ENCODE peak calls at places on chromosomes 7 and 10, in five cellular contexts. One of them, this sample, is unnamed.

GRCh38 chr7:27869060-27869459 is 129.1 kb downstream of the TAX1BP1 start:
- DNase-seq in activated T-cell treated with anti-CD3 and anti-CD28 coated beads, Interleukin-2, amount 50 U/mL, for 72 hours: no peak
- DNase-seq in HFFc6: no peak
- DNase-seq in non-pigmented ciliary epithelial cell: no peak
- DNase-seq in GOT3: no peak
- DNase-seq in this sample: no peak

GRCh38 chr7:64633401-64633800 is 32.5 kb upstream of the ZNF107 start:
- DNase-seq in activated T-cell treated with anti-CD3 and anti-CD28 coated beads, Interleukin-2, amount 50 U/mL, for 72 hours: no peak
- DNase-seq in HFFc6: no peak
- DNase-seq in non-pigmented ciliary epithelial cell: no peak
- DNase-seq in GOT3: no peak
- DNase-seq in this sample: no peak

GRCh38 chr7:25519962-25520562 is 291.8 kb upstream of the NPVF start:
- DNase-seq in activated T-cell treated with anti-CD3 and anti-CD28 coated beads, Interleukin-2, amount 50 U/mL, for 72 hours: no peak
- DNase-seq in HFFc6: no peak
- DNase-seq in non-pigmented ciliary epithelial cell: no peak
- DNase-seq in GOT3: no peak
- DNase-seq in this sample: no peak

GRCh38 chr10:49007128-49007527 is 67.5 kb upstream of the LRRC18 start:
- DNase-seq in activated T-cell treated with anti-CD3 and anti-CD28 coated beads, Interleukin-2, amount 50 U/mL, for 72 hours: no peak
- DNase-seq in HFFc6: no peak
- DNase-seq in non-pigmented ciliary epithelial cell: no peak
- DNase-seq in GOT3: no peak
- DNase-seq in this sample: no peak

GRCh38 chr10:24444337-24444736 is 235.4 kb downstream of the KIAA1217 start:
- DNase-seq in activated T-cell treated with anti-CD3 and anti-CD28 coated beads, Interleukin-2, amount 50 U/mL, for 72 hours: no peak
- DNase-seq in HFFc6: peak; percentile 90
- DNase-seq in non-pigmented ciliary epithelial cell: peak; percentile 83
- DNase-seq in GOT3: no peak
- DNase-seq in this sample: peak; percentile 87

GRCh38 chr7:157537056-157537455 is 200.3 kb downstream of the DNAJB6 start:
- DNase-seq in activated T-cell treated with anti-CD3 and anti-CD28 coated beads, Interleukin-2, amount 50 U/mL, for 72 hours: no peak
- DNase-seq in HFFc6: no peak
- DNase-seq in non-pigmented ciliary epithelial cell: no peak
- DNase-seq in GOT3: no peak
- DNase-seq in this sample: no peak

GRCh38 chr7:135602304-135602703 is 44.6 kb downstream of the NUP205 start:
- DNase-seq in activated T-cell treated with anti-CD3 and anti-CD28 coated beads, Interleukin-2, amount 50 U/mL, for 72 hours: no peak
- DNase-seq in HFFc6: no peak
- DNase-seq in non-pigmented ciliary epithelial cell: no peak
- DNase-seq in GOT3: no peak
- DNase-seq in this sample: no peak

GRCh38 chr7:145082366-145083240 is 246.8 kb upstream of the TPK1 start:
- DNase-seq in activated T-cell treated with anti-CD3 and anti-CD28 coated beads, Interleukin-2, amount 50 U/mL, for 72 hours: no peak
- DNase-seq in HFFc6: no peak
- DNase-seq in non-pigmented ciliary epithelial cell: no peak
- DNase-seq in GOT3: no peak
- DNase-seq in this sample: no peak

GRCh38 chr10:69742928-69743602 is 58.6 kb upstream of the COL13A1 start:
- DNase-seq in activated T-cell treated with anti-CD3 and anti-CD28 coated beads, Interleukin-2, amount 50 U/mL, for 72 hours: peak; percentile 19
- DNase-seq in HFFc6: no peak
- DNase-seq in non-pigmented ciliary epithelial cell: no peak
- DNase-seq in GOT3: no peak
- DNase-seq in this sample: no peak

GRCh38 chr7:33511735-33512134 is 382.4 kb downstream of the BBS9 start:
- DNase-seq in activated T-cell treated with anti-CD3 and anti-CD28 coated beads, Interleukin-2, amount 50 U/mL, for 72 hours: no peak
- DNase-seq in HFFc6: no peak
- DNase-seq in non-pigmented ciliary epithelial cell: no peak
- DNase-seq in GOT3: no peak
- DNase-seq in this sample: no peak

GRCh38 chr7:18684899-18685298 is 189.3 kb downstream of the HDAC9 start:
- DNase-seq in activated T-cell treated with anti-CD3 and anti-CD28 coated beads, Interleukin-2, amount 50 U/mL, for 72 hours: no peak
- DNase-seq in HFFc6: no peak
- DNase-seq in non-pigmented ciliary epithelial cell: no peak
- DNase-seq in GOT3: no peak
- DNase-seq in this sample: no peak

GRCh38 chr10:83045731-83046130 is 1093.6 kb upstream of the GHITM start:
- DNase-seq in activated T-cell treated with anti-CD3 and anti-CD28 coated beads, Interleukin-2, amount 50 U/mL, for 72 hours: no peak
- DNase-seq in HFFc6: no peak
- DNase-seq in non-pigmented ciliary epithelial cell: no peak
- DNase-seq in GOT3: no peak
- DNase-seq in this sample: no peak

GRCh38 chr7:37833107-37833817 is 15.1 kb upstream of the NME8 start:
- DNase-seq in activated T-cell treated with anti-CD3 and anti-CD28 coated beads, Interleukin-2, amount 50 U/mL, for 72 hours: peak; percentile 31
- DNase-seq in HFFc6: no peak
- DNase-seq in non-pigmented ciliary epithelial cell: peak; percentile 6
- DNase-seq in GOT3: no peak
- DNase-seq in this sample: peak; percentile 2

GRCh38 chr10:6124666-6125065 is 35.8 kb downstream of the RBM17 start:
- DNase-seq in activated T-cell treated with anti-CD3 and anti-CD28 coated beads, Interleukin-2, amount 50 U/mL, for 72 hours: no peak
- DNase-seq in HFFc6: no peak
- DNase-seq in non-pigmented ciliary epithelial cell: no peak
- DNase-seq in GOT3: no peak
- DNase-seq in this sample: no peak

GRCh38 chr10:72335394-72336258 is 19.1 kb downstream of the DNAJB12 start:
- DNase-seq in activated T-cell treated with anti-CD3 and anti-CD28 coated beads, Interleukin-2, amount 50 U/mL, for 72 hours: peak; percentile 54
- DNase-seq in HFFc6: no peak
- DNase-seq in non-pigmented ciliary epithelial cell: no peak
- DNase-seq in GOT3: no peak
- DNase-seq in this sample: no peak

GRCh38 chr10:93435621-93436385 is 46.3 kb downstream of the MYOF start:
- DNase-seq in activated T-cell treated with anti-CD3 and anti-CD28 coated beads, Interleukin-2, amount 50 U/mL, for 72 hours: no peak
- DNase-seq in HFFc6: no peak
- DNase-seq in non-pigmented ciliary epithelial cell: peak; percentile 50
- DNase-seq in GOT3: no peak
- DNase-seq in this sample: peak; percentile 70

GRCh38 chr7:102077081-102077480 is 209.6 kb upstream of the SH2B2 start:
- DNase-seq in activated T-cell treated with anti-CD3 and anti-CD28 coated beads, Interleukin-2, amount 50 U/mL, for 72 hours: no peak
- DNase-seq in HFFc6: no peak
- DNase-seq in non-pigmented ciliary epithelial cell: no peak
- DNase-seq in GOT3: no peak
- DNase-seq in this sample: no peak

GRCh38 chr7:18016547-18017444 is 10.8 kb downstream of the PRPS1L1 start:
- DNase-seq in activated T-cell treated with anti-CD3 and anti-CD28 coated beads, Interleukin-2, amount 50 U/mL, for 72 hours: no peak
- DNase-seq in HFFc6: no peak
- DNase-seq in non-pigmented ciliary epithelial cell: no peak
- DNase-seq in GOT3: no peak
- DNase-seq in this sample: no peak

GRCh38 chr7:28958235-28958945 is at the start of gene TRIL:
- DNase-seq in activated T-cell treated with anti-CD3 and anti-CD28 coated beads, Interleukin-2, amount 50 U/mL, for 72 hours: peak; percentile 11
- DNase-seq in HFFc6: no peak
- DNase-seq in non-pigmented ciliary epithelial cell: no peak
- DNase-seq in GOT3: no peak
- DNase-seq in this sample: no peak

GRCh38 chr7:142375710-142376313 is 118.0 kb upstream of the PRSS58 start:
- DNase-seq in activated T-cell treated with anti-CD3 and anti-CD28 coated beads, Interleukin-2, amount 50 U/mL, for 72 hours: peak; percentile 20
- DNase-seq in HFFc6: peak; percentile 22
- DNase-seq in non-pigmented ciliary epithelial cell: no peak
- DNase-seq in GOT3: no peak
- DNase-seq in this sample: no peak

GRCh38 chr10:21888959-21889358 is 114.6 kb downstream of the DNAJC1 start:
- DNase-seq in activated T-cell treated with anti-CD3 and anti-CD28 coated beads, Interleukin-2, amount 50 U/mL, for 72 hours: no peak
- DNase-seq in HFFc6: no peak
- DNase-seq in non-pigmented ciliary epithelial cell: no peak
- DNase-seq in GOT3: no peak
- DNase-seq in this sample: no peak

This sample was measured in HFF-Myc.